ENCODE peak calls at places on chromosome 16, in nine cellular contexts. One of them, this sample, is unnamed.

GRCh38 chr16:29848420-29849297 is 14.4 kb downstream of the CDIPT start:
- DNase-seq in GM12865: peak; percentile 80
- DNase-seq in endothelial cell: peak; percentile 70
- DNase-seq in mesothelial cell of epicardium: no peak
- DNase-seq in ovary: peak; percentile 79
- DNase-seq in cardiac fibroblast: peak; percentile 73
- DNase-seq in mammary epithelial cell: peak; percentile 39
- DNase-seq in tibial nerve: peak; percentile 42
- DNase-seq in transverse colon: peak; percentile 88
- DNase-seq in this sample: peak; percentile 88

GRCh38 chr16:81636298-81636960 is 142.7 kb upstream of the PLCG2 start:
- DNase-seq in GM12865: no peak
- DNase-seq in endothelial cell: no peak
- DNase-seq in mesothelial cell of epicardium: no peak
- DNase-seq in ovary: no peak
- DNase-seq in cardiac fibroblast: peak; percentile 16
- DNase-seq in mammary epithelial cell: no peak
- DNase-seq in tibial nerve: no peak
- DNase-seq in transverse colon: no peak
- DNase-seq in this sample: no peak

GRCh38 chr16:53022374-53022773 is 30.3 kb downstream of the CHD9NB start:
- DNase-seq in GM12865: peak; percentile 45
- DNase-seq in endothelial cell: peak; percentile 52
- DNase-seq in mesothelial cell of epicardium: no peak
- DNase-seq in ovary: peak; percentile 11
- DNase-seq in cardiac fibroblast: peak; percentile 70
- DNase-seq in mammary epithelial cell: peak; percentile 36
- DNase-seq in tibial nerve: no peak
- DNase-seq in transverse colon: peak; percentile 33
- DNase-seq in this sample: peak; percentile 48

GRCh38 chr16:89004209-89004831 is 27.3 kb upstream of the CBFA2T3 start:
- DNase-seq in GM12865: peak; percentile 24
- DNase-seq in endothelial cell: peak; percentile 40
- DNase-seq in mesothelial cell of epicardium: no peak
- DNase-seq in ovary: no peak
- DNase-seq in cardiac fibroblast: peak; percentile 34
- DNase-seq in mammary epithelial cell: no peak
- DNase-seq in tibial nerve: no peak
- DNase-seq in transverse colon: no peak
- DNase-seq in this sample: no peak

GRCh38 chr16:66133641-66134402 is 232.7 kb upstream of the CDH5 start:
- DNase-seq in GM12865: no peak
- DNase-seq in endothelial cell: no peak
- DNase-seq in mesothelial cell of epicardium: no peak
- DNase-seq in ovary: no peak
- DNase-seq in cardiac fibroblast: no peak
- DNase-seq in mammary epithelial cell: no peak
- DNase-seq in tibial nerve: no peak
- DNase-seq in transverse colon: no peak
- DNase-seq in this sample: no peak

GRCh38 chr16:2926660-2927646 is 15.2 kb downstream of the FLYWCH1 start:
- DNase-seq in GM12865: peak; percentile 89
- DNase-seq in endothelial cell: peak; percentile 80
- DNase-seq in mesothelial cell of epicardium: no peak
- DNase-seq in ovary: peak; percentile 71
- DNase-seq in cardiac fibroblast: peak; percentile 90
- DNase-seq in mammary epithelial cell: peak; percentile 78
- DNase-seq in tibial nerve: peak; percentile 87
- DNase-seq in transverse colon: peak; percentile 92
- DNase-seq in this sample: peak; percentile 85

GRCh38 chr16:80051040-80051439 is 450.5 kb upstream of the MAF start:
- DNase-seq in GM12865: no peak
- DNase-seq in endothelial cell: no peak
- DNase-seq in mesothelial cell of epicardium: no peak
- DNase-seq in ovary: peak; percentile 42
- DNase-seq in cardiac fibroblast: no peak
- DNase-seq in mammary epithelial cell: no peak
- DNase-seq in tibial nerve: no peak
- DNase-seq in transverse colon: no peak
- DNase-seq in this sample: no peak

GRCh38 chr16:29664133-29664912 is 1.3 kb downstream of the SPN start:
- DNase-seq in GM12865: peak; percentile 48
- DNase-seq in endothelial cell: no peak
- DNase-seq in mesothelial cell of epicardium: no peak
- DNase-seq in ovary: no peak
- DNase-seq in cardiac fibroblast: no peak
- DNase-seq in mammary epithelial cell: no peak
- DNase-seq in tibial nerve: no peak
- DNase-seq in transverse colon: peak; percentile 32
- DNase-seq in this sample: peak; percentile 56

GRCh38 chr16:81595676-81596292 is 151.2 kb downstream of the CMIP start:
- DNase-seq in GM12865: no peak
- DNase-seq in endothelial cell: no peak
- DNase-seq in mesothelial cell of epicardium: no peak
- DNase-seq in ovary: no peak
- DNase-seq in cardiac fibroblast: peak; percentile 24
- DNase-seq in mammary epithelial cell: peak; percentile 53
- DNase-seq in tibial nerve: no peak
- DNase-seq in transverse colon: no peak
- DNase-seq in this sample: no peak

GRCh38 chr16:67396159-67396774 is 3.0 kb upstream of the TPPP3 start:
- DNase-seq in GM12865: peak; percentile 36
- DNase-seq in endothelial cell: peak; percentile 57
- DNase-seq in mesothelial cell of epicardium: peak; percentile 55
- DNase-seq in ovary: peak; percentile 41
- DNase-seq in cardiac fibroblast: peak; percentile 68
- DNase-seq in mammary epithelial cell: peak; percentile 90
- DNase-seq in tibial nerve: peak; percentile 55
- DNase-seq in transverse colon: peak; percentile 92
- DNase-seq in this sample: no peak

GRCh38 chr16:66207864-66208226 is 158.6 kb upstream of the CDH5 start:
- DNase-seq in GM12865: no peak
- DNase-seq in endothelial cell: no peak
- DNase-seq in mesothelial cell of epicardium: no peak
- DNase-seq in ovary: no peak
- DNase-seq in cardiac fibroblast: no peak
- DNase-seq in mammary epithelial cell: no peak
- DNase-seq in tibial nerve: no peak
- DNase-seq in transverse colon: no peak
- DNase-seq in this sample: no peak

GRCh38 chr16:7615565-7615964 is 282.9 kb downstream of the RBFOX1 start:
- DNase-seq in GM12865: no peak
- DNase-seq in endothelial cell: no peak
- DNase-seq in mesothelial cell of epicardium: no peak
- DNase-seq in ovary: no peak
- DNase-seq in cardiac fibroblast: no peak
- DNase-seq in mammary epithelial cell: no peak
- DNase-seq in tibial nerve: no peak
- DNase-seq in transverse colon: no peak
- DNase-seq in this sample: no peak

DNA sequence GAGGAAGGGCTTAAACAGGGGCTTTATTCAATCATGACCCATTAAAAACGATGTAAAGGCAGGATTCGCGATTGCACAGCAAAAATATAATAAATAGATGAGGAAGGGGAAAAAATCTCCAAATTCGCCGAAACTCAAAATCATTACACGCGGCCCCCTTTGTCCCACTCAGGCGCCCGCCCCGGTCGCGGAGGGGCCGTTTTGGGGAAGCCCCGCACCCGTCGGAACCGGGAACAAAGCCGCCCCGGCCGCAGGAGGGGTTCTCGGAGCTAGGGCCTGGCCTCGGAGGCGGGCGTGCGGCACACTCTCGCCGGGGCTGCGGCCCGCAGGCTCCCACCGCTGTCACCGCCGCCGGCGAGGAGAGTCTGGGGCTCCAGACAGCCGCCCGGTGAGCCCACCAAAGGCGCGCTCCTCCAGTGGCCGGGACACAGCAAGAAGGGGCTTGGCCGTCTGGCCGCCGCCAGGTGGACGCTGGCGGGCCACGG is 521 bp downstream of the C16orf87 start:
- DNase-seq in GM12865: peak; percentile 51
- DNase-seq in endothelial cell: peak; percentile 47
- DNase-seq in mesothelial cell of epicardium: no peak
- DNase-seq in ovary: peak; percentile 28
- DNase-seq in cardiac fibroblast: peak; percentile 17
- DNase-seq in mammary epithelial cell: no peak
- DNase-seq in tibial nerve: no peak
- DNase-seq in transverse colon: peak; percentile 48
- DNase-seq in this sample: peak; percentile 32
- TF ChIP-seq CTCF in GM12865: no peak
- TF ChIP-seq CTCF in endothelial cell: no peak
- TF ChIP-seq CTCF in mesothelial cell of epicardium: no peak
- TF ChIP-seq CTCF in ovary: no peak
- TF ChIP-seq CTCF in cardiac fibroblast: no peak
- TF ChIP-seq CTCF in mammary epithelial cell: peak; percentile 1
- TF ChIP-seq CTCF in tibial nerve: no peak
- TF ChIP-seq CTCF in transverse colon: no peak
- TF ChIP-seq CTCF in this sample: no peak

GRCh38 chr16:56797861-56798260 is 67.1 kb upstream of the SLC12A3 start:
- DNase-seq in GM12865: no peak
- DNase-seq in endothelial cell: no peak
- DNase-seq in mesothelial cell of epicardium: no peak
- DNase-seq in ovary: no peak
- DNase-seq in cardiac fibroblast: no peak
- DNase-seq in mammary epithelial cell: no peak
- DNase-seq in tibial nerve: no peak
- DNase-seq in transverse colon: no peak
- DNase-seq in this sample: no peak

GRCh38 chr16:56792960-56793359 is 63.0 kb downstream of the NUP93 start:
- DNase-seq in GM12865: no peak
- DNase-seq in endothelial cell: no peak
- DNase-seq in mesothelial cell of epicardium: no peak
- DNase-seq in ovary: no peak
- DNase-seq in cardiac fibroblast: no peak
- DNase-seq in mammary epithelial cell: no peak
- DNase-seq in tibial nerve: no peak
- DNase-seq in transverse colon: no peak
- DNase-seq in this sample: no peak

GRCh38 chr16:56789360-56789759 is 59.4 kb downstream of the NUP93 start:
- DNase-seq in GM12865: peak; percentile 41
- DNase-seq in endothelial cell: no peak
- DNase-seq in mesothelial cell of epicardium: no peak
- DNase-seq in ovary: peak; percentile 22
- DNase-seq in cardiac fibroblast: peak; percentile 57
- DNase-seq in mammary epithelial cell: peak; percentile 45
- DNase-seq in tibial nerve: no peak
- DNase-seq in transverse colon: peak; percentile 31
- DNase-seq in this sample: no peak

GRCh38 chr16:56795011-56795410 is 65.1 kb downstream of the NUP93 start:
- DNase-seq in GM12865: no peak
- DNase-seq in endothelial cell: no peak
- DNase-seq in mesothelial cell of epicardium: no peak
- DNase-seq in ovary: no peak
- DNase-seq in cardiac fibroblast: no peak
- DNase-seq in mammary epithelial cell: no peak
- DNase-seq in tibial nerve: no peak
- DNase-seq in transverse colon: no peak
- DNase-seq in this sample: no peak

DNA sequence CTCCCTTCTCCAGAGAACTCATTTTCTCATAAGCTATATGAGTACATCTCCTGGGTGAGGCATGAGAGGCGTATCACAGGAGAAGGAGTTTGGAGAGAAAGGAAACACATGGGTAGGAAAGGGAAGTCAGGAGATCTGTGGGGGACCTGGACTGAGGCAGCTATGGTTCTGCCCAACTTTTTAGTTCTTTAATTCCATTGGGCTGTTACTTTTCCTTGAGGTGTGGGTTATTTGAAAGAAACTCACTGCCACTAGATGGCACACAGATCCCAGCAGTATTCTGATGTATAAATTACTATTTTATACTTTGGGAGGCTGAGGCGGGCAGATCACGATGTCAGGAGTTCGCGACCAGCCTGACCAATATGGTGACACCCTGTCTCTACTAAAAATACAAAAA is 63.6 kb downstream of the NUP93 start:
- DNase-seq in GM12865: peak; percentile 12
- DNase-seq in endothelial cell: peak; percentile 14
- DNase-seq in mesothelial cell of epicardium: no peak
- DNase-seq in ovary: no peak
- DNase-seq in cardiac fibroblast: peak; percentile 69
- DNase-seq in mammary epithelial cell: peak; percentile 8
- DNase-seq in tibial nerve: no peak
- DNase-seq in transverse colon: no peak
- DNase-seq in this sample: no peak
- TF ChIP-seq CTCF in GM12865: peak; percentile 24
- TF ChIP-seq CTCF in endothelial cell: no peak
- TF ChIP-seq CTCF in mesothelial cell of epicardium: no peak
- TF ChIP-seq CTCF in ovary: no peak
- TF ChIP-seq CTCF in cardiac fibroblast: peak; percentile 37
- TF ChIP-seq CTCF in mammary epithelial cell: peak; percentile 48
- TF ChIP-seq CTCF in tibial nerve: no peak
- TF ChIP-seq CTCF in transverse colon: no peak
- TF ChIP-seq CTCF in this sample: no peak

GRCh38 chr16:14151256-14152030 is 80.3 kb downstream of the MRTFB start:
- DNase-seq in GM12865: no peak
- DNase-seq in endothelial cell: no peak
- DNase-seq in mesothelial cell of epicardium: no peak
- DNase-seq in ovary: no peak
- DNase-seq in cardiac fibroblast: peak; percentile 72
- DNase-seq in mammary epithelial cell: no peak
- DNase-seq in tibial nerve: no peak
- DNase-seq in transverse colon: no peak
- DNase-seq in this sample: no peak

GRCh38 chr16:14148016-14148415 is 76.9 kb downstream of the MRTFB start:
- DNase-seq in GM12865: no peak
- DNase-seq in endothelial cell: no peak
- DNase-seq in mesothelial cell of epicardium: no peak
- DNase-seq in ovary: no peak
- DNase-seq in cardiac fibroblast: no peak
- DNase-seq in mammary epithelial cell: no peak
- DNase-seq in tibial nerve: no peak
- DNase-seq in transverse colon: no peak
- DNase-seq in this sample: no peak

GRCh38 chr16:14150796-14151195 is 79.7 kb downstream of the MRTFB start:
- DNase-seq in GM12865: no peak
- DNase-seq in endothelial cell: no peak
- DNase-seq in mesothelial cell of epicardium: no peak
- DNase-seq in ovary: no peak
- DNase-seq in cardiac fibroblast: no peak
- DNase-seq in mammary epithelial cell: no peak
- DNase-seq in tibial nerve: no peak
- DNase-seq in transverse colon: no peak
- DNase-seq in this sample: no peak

GRCh38 chr16:14148569-14148968 is 77.5 kb downstream of the MRTFB start:
- DNase-seq in GM12865: no peak
- DNase-seq in endothelial cell: no peak
- DNase-seq in mesothelial cell of epicardium: no peak
- DNase-seq in ovary: no peak
- DNase-seq in cardiac fibroblast: peak; percentile 5
- DNase-seq in mammary epithelial cell: peak; percentile 41
- DNase-seq in tibial nerve: no peak
- DNase-seq in transverse colon: no peak
- DNase-seq in this sample: no peak

GRCh38 chr16:14146445-14146844 is 75.3 kb downstream of the MRTFB start:
- DNase-seq in GM12865: peak; percentile 26
- DNase-seq in endothelial cell: no peak
- DNase-seq in mesothelial cell of epicardium: no peak
- DNase-seq in ovary: no peak
- DNase-seq in cardiac fibroblast: peak; percentile 9
- DNase-seq in mammary epithelial cell: no peak
- DNase-seq in tibial nerve: no peak
- DNase-seq in transverse colon: no peak
- DNase-seq in this sample: peak; percentile 11
- TF ChIP-seq CTCF in GM12865: no peak
- TF ChIP-seq CTCF in endothelial cell: no peak
- TF ChIP-seq CTCF in mesothelial cell of epicardium: no peak
- TF ChIP-seq CTCF in ovary: no peak
- TF ChIP-seq CTCF in cardiac fibroblast: no peak
- TF ChIP-seq CTCF in mammary epithelial cell: no peak
- TF ChIP-seq CTCF in tibial nerve: no peak
- TF ChIP-seq CTCF in transverse colon: no peak
- TF ChIP-seq CTCF in this sample: no peak

GRCh38 chr16:24906199-24906808 is 60.5 kb downstream of the SLC5A11 start:
- DNase-seq in GM12865: no peak
- DNase-seq in endothelial cell: no peak
- DNase-seq in mesothelial cell of epicardium: no peak
- DNase-seq in ovary: no peak
- DNase-seq in cardiac fibroblast: peak; percentile 51
- DNase-seq in mammary epithelial cell: no peak
- DNase-seq in tibial nerve: no peak
- DNase-seq in transverse colon: no peak
- DNase-seq in this sample: peak; percentile 40
- TF ChIP-seq CTCF in GM12865: peak; percentile 25
- TF ChIP-seq CTCF in endothelial cell: peak; percentile 73
- TF ChIP-seq CTCF in mesothelial cell of epicardium: peak; percentile 66
- TF ChIP-seq CTCF in ovary: no peak
- TF ChIP-seq CTCF in cardiac fibroblast: peak; percentile 40
- TF ChIP-seq CTCF in mammary epithelial cell: peak; percentile 50
- TF ChIP-seq CTCF in tibial nerve: peak; percentile 30
- TF ChIP-seq CTCF in transverse colon: peak; percentile 41
- TF ChIP-seq CTCF in this sample: no peak